ENCODE peak calls at places on chromosomes 1 and 21, in six cellular contexts. One of them, this sample, is unnamed.

GRCh38 chr1:185373813-185374524 is 56.9 kb upstream of the IVNS1ABP start:
- DNase-seq in stomach: no peak
- DNase-seq in SJSA1: peak; percentile 75
- DNase-seq in tibial nerve: no peak
- DNase-seq in spleen: peak; percentile 78
- DNase-seq in CD4-positive, alpha-beta T cell: no peak
- DNase-seq in this sample: no peak

GRCh38 chr1:224689354-224689753 is 73.2 kb downstream of the CNIH3 start:
- DNase-seq in SJSA1: no peak
- DNase-seq in spleen: no peak
- DNase-seq in tibial nerve: no peak
- DNase-seq in CD4-positive, alpha-beta T cell: no peak
- DNase-seq in stomach: no peak
- DNase-seq in this sample: no peak

GRCh38 chr1:23066075-23066474 is 46.8 kb downstream of the KDM1A start:
- DNase-seq in stomach: no peak
- DNase-seq in spleen: no peak
- DNase-seq in tibial nerve: no peak
- DNase-seq in CD4-positive, alpha-beta T cell: no peak
- DNase-seq in SJSA1: no peak
- DNase-seq in this sample: no peak

GRCh38 chr1:22105611-22106207 is 37.2 kb downstream of the WNT4 start:
- DNase-seq in CD4-positive, alpha-beta T cell: no peak
- DNase-seq in spleen: no peak
- DNase-seq in tibial nerve: peak; percentile 23
- DNase-seq in SJSA1: peak; percentile 44
- DNase-seq in stomach: no peak
- DNase-seq in this sample: no peak

GRCh38 chr1:171257207-171258052 is 9.1 kb downstream of the FMO1 start:
- DNase-seq in SJSA1: no peak
- DNase-seq in spleen: peak; percentile 53
- DNase-seq in CD4-positive, alpha-beta T cell: no peak
- DNase-seq in stomach: peak; percentile 43
- DNase-seq in tibial nerve: peak; percentile 61
- DNase-seq in this sample: no peak

GRCh38 chr1:34928865-34929496 is 469 bp downstream of the DLGAP3 start:
- DNase-seq in tibial nerve: no peak
- DNase-seq in spleen: no peak
- DNase-seq in CD4-positive, alpha-beta T cell: no peak
- DNase-seq in SJSA1: no peak
- DNase-seq in stomach: no peak
- DNase-seq in this sample: no peak

GRCh38 chr1:39332828-39333227 is 128.3 kb downstream of the MACF1 start:
- DNase-seq in tibial nerve: no peak
- DNase-seq in SJSA1: no peak
- DNase-seq in CD4-positive, alpha-beta T cell: no peak
- DNase-seq in spleen: no peak
- DNase-seq in stomach: no peak
- DNase-seq in this sample: no peak

GRCh38 chr21:42213082-42213774 is 5.7 kb upstream of the ABCG1 start:
- DNase-seq in SJSA1: no peak
- DNase-seq in stomach: peak; percentile 15
- DNase-seq in tibial nerve: no peak
- DNase-seq in CD4-positive, alpha-beta T cell: no peak
- DNase-seq in spleen: no peak
- DNase-seq in this sample: no peak

GRCh38 chr1:229984310-229984991 is 82.6 kb upstream of the GALNT2 start:
- DNase-seq in SJSA1: no peak
- DNase-seq in stomach: no peak
- DNase-seq in CD4-positive, alpha-beta T cell: no peak
- DNase-seq in tibial nerve: no peak
- DNase-seq in spleen: no peak
- DNase-seq in this sample: no peak

GRCh38 chr1:54610048-54610447 is 13.3 kb downstream of the FAM151A start:
- DNase-seq in stomach: no peak
- DNase-seq in CD4-positive, alpha-beta T cell: no peak
- DNase-seq in spleen: peak; percentile 68
- DNase-seq in tibial nerve: no peak
- DNase-seq in SJSA1: no peak
- DNase-seq in this sample: no peak

GRCh38 chr1:18907021-18907913 is 4.9 kb upstream of the ALDH4A1 start:
- DNase-seq in stomach: peak; percentile 46
- DNase-seq in tibial nerve: peak; percentile 67
- DNase-seq in CD4-positive, alpha-beta T cell: peak; percentile 42
- DNase-seq in spleen: peak; percentile 87
- DNase-seq in SJSA1: peak; percentile 68
- DNase-seq in this sample: peak; percentile 43

GRCh38 chr1:16396591-16396990 is 29.5 kb downstream of the SZRD1 start:
- DNase-seq in stomach: no peak
- DNase-seq in tibial nerve: no peak
- DNase-seq in CD4-positive, alpha-beta T cell: no peak
- DNase-seq in SJSA1: no peak
- DNase-seq in spleen: no peak
- DNase-seq in this sample: no peak

GRCh38 chr1:53061859-53062714 is at the start of gene PODN:
- DNase-seq in SJSA1: no peak
- DNase-seq in CD4-positive, alpha-beta T cell: no peak
- DNase-seq in spleen: peak; percentile 66
- DNase-seq in tibial nerve: peak; percentile 63
- DNase-seq in stomach: no peak
- DNase-seq in this sample: no peak

GRCh38 chr1:203480525-203481084 is 5.0 kb downstream of the PRELP start:
- DNase-seq in CD4-positive, alpha-beta T cell: peak; percentile 65
- DNase-seq in SJSA1: peak; percentile 73
- DNase-seq in stomach: peak; percentile 86
- DNase-seq in tibial nerve: peak; percentile 75
- DNase-seq in spleen: peak; percentile 76
- DNase-seq in this sample: no peak

GRCh38 chr1:175394739-175395138 is 202.2 kb upstream of the KIAA0040 start:
- DNase-seq in stomach: no peak
- DNase-seq in SJSA1: no peak
- DNase-seq in CD4-positive, alpha-beta T cell: no peak
- DNase-seq in tibial nerve: no peak
- DNase-seq in spleen: no peak
- DNase-seq in this sample: no peak

GRCh38 chr1:160459687-160460086 is 59.3 kb downstream of the VANGL2 start:
- DNase-seq in CD4-positive, alpha-beta T cell: no peak
- DNase-seq in SJSA1: no peak
- DNase-seq in spleen: no peak
- DNase-seq in tibial nerve: no peak
- DNase-seq in stomach: no peak
- DNase-seq in this sample: no peak

GRCh38 chr21:19541612-19542011 is 1138.0 kb upstream of the TMPRSS15 start:
- DNase-seq in stomach: no peak
- DNase-seq in SJSA1: no peak
- DNase-seq in CD4-positive, alpha-beta T cell: no peak
- DNase-seq in spleen: no peak
- DNase-seq in tibial nerve: no peak
- DNase-seq in this sample: no peak

GRCh38 chr1:39194398-39195051 is 10.0 kb upstream of the MACF1 start:
- DNase-seq in CD4-positive, alpha-beta T cell: no peak
- DNase-seq in stomach: no peak
- DNase-seq in SJSA1: no peak
- DNase-seq in tibial nerve: no peak
- DNase-seq in spleen: no peak
- DNase-seq in this sample: no peak

GRCh38 chr1:97063532-97063931 is 341.9 kb downstream of the PTBP2 start:
- DNase-seq in spleen: no peak
- DNase-seq in tibial nerve: no peak
- DNase-seq in CD4-positive, alpha-beta T cell: no peak
- DNase-seq in stomach: no peak
- DNase-seq in SJSA1: no peak
- DNase-seq in this sample: no peak

GRCh38 chr1:24995121-24995520 is 65.0 kb upstream of the RUNX3 start:
- DNase-seq in tibial nerve: no peak
- DNase-seq in stomach: no peak
- DNase-seq in SJSA1: no peak
- DNase-seq in spleen: peak; percentile 71
- DNase-seq in CD4-positive, alpha-beta T cell: no peak
- DNase-seq in this sample: no peak

GRCh38 chr1:80656011-80656627 is 1144.6 kb upstream of the ADGRL2 start:
- DNase-seq in tibial nerve: no peak
- DNase-seq in stomach: peak; percentile 44
- DNase-seq in CD4-positive, alpha-beta T cell: no peak
- DNase-seq in SJSA1: no peak
- DNase-seq in spleen: no peak
- DNase-seq in this sample: no peak

GRCh38 chr1:86156571-86157455 is at the start of gene COL24A1:
- DNase-seq in SJSA1: no peak
- DNase-seq in stomach: no peak
- DNase-seq in tibial nerve: peak; percentile 28
- DNase-seq in CD4-positive, alpha-beta T cell: no peak
- DNase-seq in spleen: peak; percentile 81
- DNase-seq in this sample: no peak

GRCh38 chr1:9257851-9258250 is 23.3 kb downstream of the H6PD start:
- DNase-seq in spleen: no peak
- DNase-seq in tibial nerve: no peak
- DNase-seq in stomach: no peak
- DNase-seq in CD4-positive, alpha-beta T cell: no peak
- DNase-seq in SJSA1: no peak
- DNase-seq in this sample: no peak

GRCh38 chr1:17635811-17636210 is 96.3 kb downstream of the ARHGEF10L start:
- DNase-seq in SJSA1: peak; percentile 26
- DNase-seq in tibial nerve: peak; percentile 55
- DNase-seq in stomach: no peak
- DNase-seq in spleen: no peak
- DNase-seq in CD4-positive, alpha-beta T cell: no peak
- DNase-seq in this sample: no peak

GRCh38 chr1:201461193-201461657 is 7.8 kb downstream of the PHLDA3 start:
- DNase-seq in spleen: no peak
- DNase-seq in stomach: peak; percentile 61
- DNase-seq in SJSA1: peak; percentile 84
- DNase-seq in tibial nerve: no peak
- DNase-seq in CD4-positive, alpha-beta T cell: no peak
- DNase-seq in this sample: no peak

GRCh38 chr21:35048183-35048601 is 910 bp downstream of the RUNX1 start:
- DNase-seq in SJSA1: peak; percentile 80
- DNase-seq in CD4-positive, alpha-beta T cell: peak; percentile 52
- DNase-seq in spleen: peak; percentile 90
- DNase-seq in tibial nerve: no peak
- DNase-seq in stomach: no peak
- DNase-seq in this sample: no peak
- H3K27ac ChIP-seq in SJSA1: peak overlapping the region; percentile 80
- H3K27ac ChIP-seq in CD4-positive, alpha-beta T cell: peak overlapping the region; percentile 93
- H3K27ac ChIP-seq in spleen: peak overlapping the region; percentile 92
- H3K27ac ChIP-seq in tibial nerve: peak overlapping the region; percentile 46
- H3K27ac ChIP-seq in stomach: peak overlapping the region; percentile 70
- H3K27ac ChIP-seq in this sample: no peak overlapping the region

GRCh38 chr21:17053321-17053720 is 459.5 kb upstream of the CXADR start:
- DNase-seq in stomach: no peak
- DNase-seq in SJSA1: no peak
- DNase-seq in CD4-positive, alpha-beta T cell: no peak
- DNase-seq in spleen: no peak
- DNase-seq in tibial nerve: no peak
- DNase-seq in this sample: no peak

GRCh38 chr21:17050646-17051045 is 462.2 kb upstream of the CXADR start:
- DNase-seq in tibial nerve: no peak
- DNase-seq in SJSA1: no peak
- DNase-seq in spleen: no peak
- DNase-seq in CD4-positive, alpha-beta T cell: no peak
- DNase-seq in stomach: no peak
- DNase-seq in this sample: no peak

GRCh38 chr21:17048974-17049373 is 463.9 kb upstream of the CXADR start:
- DNase-seq in stomach: no peak
- DNase-seq in CD4-positive, alpha-beta T cell: no peak
- DNase-seq in tibial nerve: no peak
- DNase-seq in spleen: no peak
- DNase-seq in SJSA1: no peak
- DNase-seq in this sample: no peak

GRCh38 chr21:17051054-17051453 is 461.8 kb upstream of the CXADR start:
- DNase-seq in spleen: no peak
- DNase-seq in tibial nerve: no peak
- DNase-seq in SJSA1: no peak
- DNase-seq in CD4-positive, alpha-beta T cell: no peak
- DNase-seq in stomach: no peak
- DNase-seq in this sample: no peak

GRCh38 chr21:17050156-17050555 is 462.7 kb upstream of the CXADR start:
- DNase-seq in stomach: no peak
- DNase-seq in CD4-positive, alpha-beta T cell: no peak
- DNase-seq in SJSA1: no peak
- DNase-seq in tibial nerve: no peak
- DNase-seq in spleen: no peak
- DNase-seq in this sample: no peak
- H3K27ac ChIP-seq in stomach: no peak overlapping the region
- H3K27ac ChIP-seq in CD4-positive, alpha-beta T cell: no peak overlapping the region
- H3K27ac ChIP-seq in SJSA1: no peak overlapping the region
- H3K27ac ChIP-seq in tibial nerve: peak overlapping the region; percentile 58
- H3K27ac ChIP-seq in spleen: no peak overlapping the region
- H3K27ac ChIP-seq in this sample: no peak overlapping the region

DNA sequence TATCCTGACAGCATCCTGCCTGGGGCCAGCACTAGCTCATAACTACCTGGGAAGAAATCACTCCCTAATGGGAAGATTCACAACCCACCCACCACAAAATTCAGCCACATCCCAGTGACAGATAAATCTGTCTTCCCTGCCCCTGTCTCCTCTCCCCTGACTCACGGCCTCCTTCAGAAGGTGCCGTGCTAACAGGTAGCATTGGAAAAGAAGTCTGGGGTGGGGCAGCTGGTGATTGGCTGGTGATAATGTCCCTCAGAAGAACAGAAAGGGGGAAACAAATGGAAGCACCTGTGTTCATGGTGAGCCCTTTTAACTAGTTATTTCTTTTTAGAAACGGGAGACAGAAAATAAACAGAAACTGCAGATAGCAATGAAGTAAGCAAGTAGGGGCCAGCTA is 29.1 kb downstream of the ITPKB start:
- DNase-seq in stomach: no peak
- DNase-seq in SJSA1: no peak
- DNase-seq in CD4-positive, alpha-beta T cell: no peak
- DNase-seq in tibial nerve: no peak
- DNase-seq in spleen: no peak
- DNase-seq in this sample: no peak
- H3K27ac ChIP-seq in stomach: no peak overlapping the region
- H3K27ac ChIP-seq in SJSA1: no peak overlapping the region
- H3K27ac ChIP-seq in CD4-positive, alpha-beta T cell: peak overlapping the region; percentile 75
- H3K27ac ChIP-seq in tibial nerve: peak overlapping the region; percentile 59
- H3K27ac ChIP-seq in spleen: peak overlapping the region; percentile 41
- H3K27ac ChIP-seq in this sample: peak overlapping the region; percentile 29

DNA sequence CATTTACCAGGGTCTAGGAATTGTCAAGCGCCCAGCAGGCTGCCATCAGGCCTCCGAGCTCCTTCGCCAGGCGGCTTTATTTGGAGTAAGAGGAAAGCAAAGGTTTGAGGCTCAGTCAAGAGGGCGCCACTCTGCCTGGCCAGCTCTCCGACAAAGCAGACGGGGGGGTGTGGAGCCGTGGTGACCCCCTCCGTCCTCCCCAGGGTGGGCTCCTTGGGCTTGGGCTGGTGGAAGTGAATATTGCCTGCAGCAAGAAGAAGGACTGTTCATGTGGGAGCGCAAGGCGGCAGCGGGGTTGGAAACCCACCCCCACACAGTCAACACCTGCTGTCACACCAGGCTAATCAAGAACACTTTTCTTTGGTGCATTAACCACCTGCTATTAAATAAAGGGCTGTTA is 14.6 kb downstream of the EPHX1 start:
- DNase-seq in SJSA1: no peak
- DNase-seq in spleen: no peak
- DNase-seq in CD4-positive, alpha-beta T cell: no peak
- DNase-seq in tibial nerve: no peak
- DNase-seq in stomach: no peak
- DNase-seq in this sample: no peak
- H3K27ac ChIP-seq in SJSA1: no peak overlapping the region
- H3K27ac ChIP-seq in spleen: no peak overlapping the region
- H3K27ac ChIP-seq in CD4-positive, alpha-beta T cell: no peak overlapping the region
- H3K27ac ChIP-seq in tibial nerve: no peak overlapping the region
- H3K27ac ChIP-seq in stomach: no peak overlapping the region
- H3K27ac ChIP-seq in this sample: no peak overlapping the region

This sample was measured in caudate nucleus.